ENCODE peak calls at places on chromosomes 12 and 14, in six cellular contexts. V, C, B, N, O and L are unnamed samples.

GRCh38 chr14:68137704-68138619 is 318.4 kb downstream of the RAD51B start:
- DNase-seq in V (peak), C (peak), B (peak), N (peak), O (no peak), L (no peak)

GRCh38 chr12:104460041-104460757 is 3.5 kb downstream of the CHST11 start:
- DNase-seq in V (no peak), C (no peak), B (no peak), N (no peak), O (no peak), L (no peak)

GRCh38 chr12:49567302-49567610 is 686 bp downstream of the MCRS1 start:
- DNase-seq in V (no peak), C (no peak), B (no peak), N (no peak), O (no peak), L (no peak)

GRCh38 chr14:95500201-95500681 is 16.2 kb downstream of the SYNE3 start:
- DNase-seq in V (no peak), C (no peak), B (no peak), N (no peak), O (no peak), L (no peak)

GRCh38 chr12:85821759-85822158 is 14.4 kb downstream of the RASSF9 start:
- DNase-seq in V (no peak), C (peak), B (no peak), N (no peak), O (no peak), L (no peak)

GRCh38 chr12:111467092-111467861 is 61.6 kb downstream of the SH2B3 start:
- DNase-seq in V (no peak), C (peak), B (no peak), N (no peak), O (no peak), L (no peak)

GRCh38 chr12:1350055-1350933 is 244.1 kb downstream of the FBXL14 start:
- DNase-seq in V (peak), C (peak), B (peak), N (no peak), O (no peak), L (no peak)

GRCh38 chr14:26598081-26598671 is 343 bp upstream of the NOVA1 start:
- DNase-seq in V (peak), C (peak), B (peak), N (peak), O (peak), L (no peak)